ENCODE peak calls at places on chromosomes 6 and 20, in eight cellular contexts. H is left ventricle myocardium inferior, G is keratinocyte, V is ovary, E is psoas muscle, Q is mucosa of descending colon, F is body of pancreas, S is bronchial epithelial cell. W is an unnamed sample.

GRCh38 chr20:6731951-6732580 is 35.4 kb upstream of the BMP2 start:
- DNase-seq in H (peak), G (no peak), V (peak), E (peak), Q (no peak), F (peak), S (no peak), W (no peak)

GRCh38 chr6:95574811-95575210 is 2.5 kb upstream of the MANEA start:
- DNase-seq in H (no peak), G (no peak), V (no peak), E (no peak), Q (no peak), F (no peak), S (peak), W (peak)

GRCh38 chr6:14326774-14327173 is 209.2 kb downstream of the CD83 start:
- DNase-seq in H (no peak), G (no peak), V (no peak), E (no peak), Q (no peak), F (no peak), S (no peak), W (no peak)

GRCh38 chr6:105600342-105601293 is 197.7 kb upstream of the PREP start:
- DNase-seq in H (no peak), G (no peak), V (no peak), E (no peak), Q (no peak), F (no peak), S (peak), W (no peak)

GRCh38 chr6:138293428-138293827 is 75.1 kb upstream of the PBOV1 start:
- DNase-seq in H (no peak), G (no peak), V (no peak), E (no peak), Q (no peak), F (no peak), S (no peak), W (peak)

GRCh38 chr20:63794614-63795013 is 36.5 kb downstream of the ZBTB46 start:
- DNase-seq in H (no peak), G (no peak), V (no peak), E (no peak), Q (no peak), F (no peak), S (no peak), W (no peak)

GRCh38 chr20:63536241-63536977 is 767 bp downstream of the PTK6 start:
- DNase-seq in H (no peak), G (no peak), V (no peak), E (peak), Q (peak), F (no peak), S (peak), W (no peak)

GRCh38 chr6:11343963-11344714 is 111.7 kb upstream of the NEDD9 start:
- DNase-seq in H (no peak), G (peak), V (no peak), E (no peak), Q (no peak), F (no peak), S (peak), W (no peak)

GRCh38 chr20:17558154-17558940 is 11.5 kb upstream of the DSTN start:
- DNase-seq in H (no peak), G (no peak), V (no peak), E (peak), Q (no peak), F (peak), S (peak), W (peak)

GRCh38 chr6:31965700-31966099 is 6.2 kb downstream of the DXO start:
- DNase-seq in H (peak), G (no peak), V (no peak), E (no peak), Q (no peak), F (no peak), S (no peak), W (no peak)

GRCh38 chr6:111792914-111793700 is 80.1 kb downstream of the FYN start:
- DNase-seq in H (no peak), G (no peak), V (no peak), E (no peak), Q (no peak), F (no peak), S (no peak), W (no peak)

GRCh38 chr6:13470240-13471140 is 16.9 kb downstream of the GFOD1 start:
- DNase-seq in H (no peak), G (no peak), V (no peak), E (no peak), Q (no peak), F (no peak), S (no peak), W (no peak)

GRCh38 chr6:94341173-94341572 is 921.8 kb upstream of the EPHA7 start:
- DNase-seq in H (no peak), G (no peak), V (no peak), E (no peak), Q (no peak), F (no peak), S (no peak), W (no peak)

GRCh38 chr20:41275181-41275793 is 42.2 kb downstream of the ZHX3 start:
- DNase-seq in H (no peak), G (no peak), V (no peak), E (no peak), Q (no peak), F (peak), S (peak), W (no peak)

GRCh38 chr6:40668203-40668602 is 81.0 kb upstream of the LRFN2 start:
- DNase-seq in H (no peak), G (no peak), V (no peak), E (no peak), Q (no peak), F (no peak), S (no peak), W (no peak)

GRCh38 chr6:126804255-126805064 is 314.0 kb upstream of the RSPO3 start:
- DNase-seq in H (no peak), G (peak), V (no peak), E (no peak), Q (no peak), F (peak), S (peak), W (no peak)

GRCh38 chr6:39055661-39056060 is 7.1 kb downstream of the GLP1R start:
- DNase-seq in H (no peak), G (no peak), V (peak), E (no peak), Q (no peak), F (no peak), S (no peak), W (no peak)

GRCh38 chr6:168381726-168382458 is 59.1 kb upstream of the SMOC2 start:
- DNase-seq in H (no peak), G (no peak), V (no peak), E (no peak), Q (no peak), F (no peak), S (no peak), W (no peak)

GRCh38 chr6:143689852-143690251 is 12.1 kb downstream of the PHACTR2 start:
- DNase-seq in H (no peak), G (no peak), V (no peak), E (no peak), Q (no peak), F (no peak), S (no peak), W (no peak)

GRCh38 chr6:43828711-43829110 is 58.7 kb downstream of the VEGFA start:
- DNase-seq in H (no peak), G (no peak), V (no peak), E (no peak), Q (no peak), F (no peak), S (peak), W (no peak)

GRCh38 chr20:5080384-5080877 is 39.3 kb downstream of the PCNA start:
- DNase-seq in H (peak), G (no peak), V (no peak), E (peak), Q (peak), F (no peak), S (no peak), W (peak)

GRCh38 chr6:137868721-137869631 is 1.9 kb downstream of the TNFAIP3 start:
- DNase-seq in H (no peak), G (no peak), V (no peak), E (no peak), Q (no peak), F (no peak), S (no peak), W (no peak)

GRCh38 chr6:34284563-34285545 is 36.0 kb upstream of the SMIM29 start:
- DNase-seq in H (peak), G (no peak), V (peak), E (peak), Q (peak), F (peak), S (no peak), W (peak)

GRCh38 chr6:21396313-21396712 is 197.2 kb upstream of the SOX4 start:
- DNase-seq in H (no peak), G (peak), V (no peak), E (no peak), Q (no peak), F (no peak), S (peak), W (peak)

GRCh38 chr6:79833264-79833663 is 114.1 kb downstream of the ELOVL4 start:
- DNase-seq in H (no peak), G (no peak), V (no peak), E (no peak), Q (no peak), F (no peak), S (no peak), W (no peak)

GRCh38 chr6:170296746-170297576 is 6.1 kb upstream of the DLL1 start:
- DNase-seq in H (no peak), G (no peak), V (no peak), E (no peak), Q (no peak), F (no peak), S (no peak), W (no peak)
- H3K4me3 ChIP-seq in H (peak), G (no peak), V (no peak), E (no peak), Q (no peak), F (no peak), S (no peak), W (no peak)

GRCh38 chr20:25697132-25697446 is 436 bp upstream of the ZNF337 start:
- DNase-seq in H (no peak), G (no peak), V (no peak), E (no peak), Q (no peak), F (no peak), S (no peak), W (no peak)

GRCh38 chr20:25699914-25700313 is 3.3 kb upstream of the ZNF337 start:
- DNase-seq in H (no peak), G (no peak), V (no peak), E (no peak), Q (no peak), F (no peak), S (peak), W (no peak)

GRCh38 chr20:25695532-25696383 is 895 bp downstream of the ZNF337 start:
- DNase-seq in H (no peak), G (no peak), V (no peak), E (no peak), Q (no peak), F (no peak), S (no peak), W (no peak)

GRCh38 chr20:25692499-25692898 is 4.2 kb downstream of the ZNF337 start:
- DNase-seq in H (no peak), G (no peak), V (no peak), E (no peak), Q (no peak), F (no peak), S (no peak), W (no peak)

GRCh38 chr20:25696384-25697131 is at the start of gene ZNF337:
- DNase-seq in H (peak), G (peak), V (peak), E (peak), Q (peak), F (peak), S (peak), W (peak)
- TF ChIP-seq CTCF in H (no peak), G (peak), V (no peak), E (peak), Q (no peak), F (peak), S (peak), W (peak)

DNA sequence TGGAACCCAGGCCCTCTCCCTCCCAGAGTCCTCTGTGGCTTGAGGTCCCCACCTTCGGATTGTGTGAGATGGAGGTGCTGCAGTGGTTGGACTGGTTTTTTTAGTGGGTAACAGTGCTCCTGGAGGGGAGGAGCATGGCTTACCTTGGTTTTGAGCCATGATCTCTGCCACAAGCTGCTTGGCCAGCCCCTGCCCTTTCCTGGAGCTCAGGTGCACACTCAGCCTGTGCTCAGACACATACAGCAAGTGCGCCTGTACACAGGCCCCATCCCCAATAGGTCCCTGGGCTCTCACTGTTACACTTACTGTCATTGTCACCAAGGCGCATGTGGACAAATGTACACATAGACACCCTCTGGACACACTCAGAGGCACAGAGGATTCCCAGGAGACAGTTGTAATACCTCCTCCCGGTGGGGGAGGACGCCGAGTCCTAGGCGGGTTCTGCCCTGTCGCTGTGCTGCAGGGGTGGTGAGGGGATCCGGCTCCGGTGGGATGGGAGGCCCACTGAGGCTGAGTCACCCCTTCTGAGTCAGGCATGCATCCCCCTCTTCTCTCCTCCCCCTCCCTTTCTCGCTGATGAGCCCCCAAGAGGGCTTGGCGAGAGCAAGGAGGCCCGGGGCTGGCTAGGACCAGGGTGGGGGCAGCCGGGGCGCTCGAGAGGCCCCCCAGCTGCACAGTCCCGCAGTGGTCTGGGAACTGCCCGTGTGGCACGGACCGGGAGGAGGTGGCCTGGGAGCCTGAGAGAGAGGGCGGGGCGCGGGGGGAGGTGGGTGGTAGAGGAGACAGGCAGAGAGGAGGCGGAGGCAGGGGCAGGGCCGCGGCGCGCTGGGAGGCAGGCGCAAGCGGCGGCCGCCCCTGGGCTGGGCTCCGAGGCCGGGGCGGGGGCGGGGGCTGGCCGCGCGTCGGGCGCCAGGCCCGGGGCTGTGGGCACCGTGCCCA is 515 bp upstream of the EPB41L1 start:
- DNase-seq in H (peak), G (no peak), V (peak), E (peak), Q (peak), F (peak), S (peak), W (no peak)
- H3K4me3 ChIP-seq in H (peak), G (no peak), V (peak), E (peak), Q (no peak), F (no peak), S (peak), W (peak)

DNA sequence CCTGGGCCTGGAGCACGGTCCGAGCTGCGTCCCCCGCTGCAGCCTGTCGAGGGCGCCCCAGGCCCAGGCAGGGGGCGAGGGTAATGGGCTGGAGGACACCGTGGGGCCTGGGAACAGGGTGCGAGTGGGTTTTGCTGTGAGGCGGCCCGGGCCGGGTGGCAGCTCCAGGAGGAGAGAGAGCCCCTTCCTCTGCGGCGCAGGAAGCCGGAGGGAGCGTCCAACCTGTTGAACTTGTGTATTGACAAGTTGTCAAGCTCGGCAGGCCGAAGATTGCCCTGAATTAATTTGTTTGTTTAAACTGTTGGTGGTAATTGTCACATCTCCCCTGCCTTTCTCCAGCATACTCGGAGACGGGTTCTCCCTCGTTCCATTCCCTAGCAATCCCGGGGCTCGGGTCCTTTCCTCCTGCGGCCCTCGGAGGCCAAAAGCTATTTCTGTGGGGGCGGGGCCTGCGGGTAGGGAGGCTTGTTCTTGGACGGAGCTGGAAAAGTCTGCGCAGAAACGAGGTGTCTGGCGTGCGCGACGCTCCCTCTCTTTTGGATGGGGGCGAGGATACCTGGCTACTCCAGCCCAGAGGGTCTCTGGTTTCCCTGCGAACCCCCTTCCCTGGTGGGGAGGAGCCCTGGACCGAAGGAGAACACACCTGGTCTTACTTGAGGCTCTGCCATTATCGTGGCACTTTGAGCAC is 9.9 kb downstream of the NR2E1 start:
- DNase-seq in H (no peak), G (no peak), V (no peak), E (no peak), Q (peak), F (peak), S (no peak), W (no peak)
- TF ChIP-seq CTCF in H (no peak), G (peak), V (no peak), E (peak), Q (no peak), F (peak), S (no peak), W (no peak)

GRCh38 chr20:21396921-21397340 is 395 bp downstream of the NKX2-4 start:
- DNase-seq in H (no peak), G (no peak), V (no peak), E (peak), Q (peak), F (no peak), S (no peak), W (no peak)
- H3K4me3 ChIP-seq in H (peak), G (no peak), V (no peak), E (peak), Q (no peak), F (no peak), S (no peak), W (no peak)

DNA sequence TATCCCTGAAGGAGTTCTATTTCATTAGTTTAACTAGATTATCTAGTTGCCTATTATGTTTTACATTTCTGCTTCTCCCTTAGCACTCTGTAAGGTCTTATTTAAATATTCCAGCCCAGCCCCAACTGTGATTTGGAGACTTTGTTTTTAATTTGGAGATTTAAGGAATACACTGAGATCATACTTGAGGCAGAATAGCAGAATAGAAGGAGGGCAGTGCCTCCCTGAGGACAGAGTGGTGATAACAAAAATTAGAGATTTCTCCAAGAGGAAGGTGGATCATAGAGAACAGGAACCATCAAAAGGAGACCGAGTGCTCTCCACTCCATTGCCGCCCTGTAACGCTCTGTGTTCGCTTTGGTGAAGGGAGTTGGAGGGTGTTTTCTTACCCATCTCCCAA is 14.8 kb upstream of the CD164 start:
- DNase-seq in H (no peak), G (no peak), V (no peak), E (no peak), Q (no peak), F (no peak), S (no peak), W (no peak)
- TF ChIP-seq CTCF in H (peak), G (peak), V (no peak), E (peak), Q (no peak), F (peak), S (no peak), W (peak)

W was measured in AG09309.